ENCODE peak calls at places on chromosomes 13 and 19, in ten cellular contexts. X is NCI-H524 treated with DMSO at 0.1 percent for 48 hours; E is body of pancreas; R is Right ventricle myocardium superior; W is stimulated activated CD4-positive, alpha-beta T cell treated with anti-CD3 and anti-CD28 coated beads, Interleukin-1b, Interleukin-23, amount 100 ng/mL, for 24 hours; F is prostate gland; A is NCI-H146; C is natural killer cell; L is GM23338; G is heart left ventricle. B is an unnamed sample.

GRCh38 chr19:56066152-56067023 is 54.7 kb downstream of the ZNF787 start:
- DNase-seq in X (no peak), E (peak; percentile 80), R (peak; percentile 77), W (peak; percentile 50), F (peak; percentile 44), A (peak; percentile 74), C (peak; percentile 61), L (peak; percentile 82), G (peak; percentile 61), B (peak; percentile 71)

GRCh38 chr19:57269515-57270250 is 10.6 kb upstream of the ZNF460 start:
- DNase-seq in X (no peak), E (no peak), R (no peak), W (no peak), F (no peak), A (no peak), C (no peak), L (no peak), G (no peak), B (no peak)

GRCh38 chr19:39555883-39556282 is 15.9 kb upstream of the EID2 start:
- DNase-seq in X (no peak), E (no peak), R (no peak), W (no peak), F (no peak), A (no peak), C (no peak), L (no peak), G (no peak), B (no peak)

GRCh38 chr13:44734204-44734707 is 158.1 kb upstream of the TSC22D1 start:
- DNase-seq in X (peak; percentile 2), E (peak; percentile 58), R (peak; percentile 59), W (no peak), F (peak; percentile 85), A (no peak), C (no peak), L (no peak), G (peak; percentile 67), B (no peak)

GRCh38 chr13:100721885-100722512 is 47.4 kb upstream of the TMTC4 start:
- DNase-seq in X (no peak), E (peak; percentile 68), R (no peak), W (peak; percentile 39), F (peak; percentile 45), A (peak; percentile 61), C (peak; percentile 35), L (peak; percentile 80), G (no peak), B (peak; percentile 50)

GRCh38 chr19:7397687-7398086 is 49.0 kb downstream of the ARHGEF18 start:
- DNase-seq in X (no peak), E (no peak), R (no peak), W (no peak), F (no peak), A (no peak), C (no peak), L (no peak), G (no peak), B (no peak)

GRCh38 chr13:76048675-76049396 is 412.7 kb downstream of the LMO7 start:
- DNase-seq in X (no peak), E (no peak), R (no peak), W (no peak), F (no peak), A (peak; percentile 39), C (no peak), L (no peak), G (no peak), B (no peak)

GRCh38 chr13:98795220-98795619 is 42.7 kb upstream of the SLC15A1 start:
- DNase-seq in X (no peak), E (no peak), R (no peak), W (no peak), F (no peak), A (no peak), C (no peak), L (no peak), G (no peak), B (no peak)

GRCh38 chr13:110644892-110645521 is 29.7 kb downstream of the NAXD start:
- DNase-seq in X (peak; percentile 29), E (peak; percentile 70), R (peak; percentile 77), W (no peak), F (peak; percentile 35), A (no peak), C (no peak), L (peak; percentile 94), G (peak; percentile 70), B (peak; percentile 66)

GRCh38 chr13:34627499-34627898 is 314.6 kb upstream of the NBEA start:
- DNase-seq in X (no peak), E (no peak), R (no peak), W (no peak), F (no peak), A (peak; percentile 50), C (no peak), L (peak; percentile 29), G (no peak), B (no peak)

GRCh38 chr19:44609219-44609618 is 4.1 kb upstream of the IGSF23 start:
- DNase-seq in X (no peak), E (no peak), R (no peak), W (no peak), F (no peak), A (no peak), C (no peak), L (no peak), G (no peak), B (no peak)

GRCh38 chr19:41194157-41194552 is 1.1 kb downstream of the CYP2S1 start:
- DNase-seq in X (no peak), E (no peak), R (no peak), W (no peak), F (no peak), A (no peak), C (no peak), L (peak; percentile 56), G (no peak), B (no peak)

GRCh38 chr13:38844581-38844980 is 146.1 kb downstream of the STOML3 start:
- DNase-seq in X (no peak), E (no peak), R (no peak), W (no peak), F (no peak), A (no peak), C (no peak), L (no peak), G (no peak), B (no peak)

GRCh38 chr13:74194856-74195255 is 60.7 kb upstream of the KLF12 start:
- DNase-seq in X (no peak), E (no peak), R (no peak), W (no peak), F (no peak), A (no peak), C (no peak), L (no peak), G (no peak), B (no peak)

GRCh38 chr19:35704218-35704617 is at the start of gene ZBTB32:
- DNase-seq in X (no peak), E (no peak), R (no peak), W (no peak), F (no peak), A (no peak), C (no peak), L (peak; percentile 90), G (no peak), B (peak; percentile 30)

GRCh38 chr13:21637296-21637695 is 33.3 kb upstream of the MICU2 start:
- DNase-seq in X (no peak), E (peak; percentile 12), R (no peak), W (no peak), F (no peak), A (no peak), C (no peak), L (peak; percentile 10), G (no peak), B (peak; percentile 86)

GRCh38 chr13:38308736-38309135 is 40.9 kb upstream of the UFM1 start:
- DNase-seq in X (no peak), E (no peak), R (no peak), W (no peak), F (no peak), A (no peak), C (no peak), L (no peak), G (no peak), B (no peak)

GRCh38 chr19:54937926-54938325 is 9.4 kb downstream of the NLRP7 start:
- DNase-seq in X (no peak), E (no peak), R (no peak), W (no peak), F (no peak), A (no peak), C (no peak), L (no peak), G (no peak), B (peak; percentile 8)

GRCh38 chr13:75324413-75324940 is 157.5 kb downstream of the TBC1D4 start:
- DNase-seq in X (no peak), E (no peak), R (no peak), W (no peak), F (no peak), A (no peak), C (no peak), L (no peak), G (no peak), B (no peak)

GRCh38 chr13:54573186-54573585 is 1544.6 kb downstream of the OLFM4 start:
- DNase-seq in X (no peak), E (no peak), R (no peak), W (no peak), F (no peak), A (peak; percentile 1), C (no peak), L (peak; percentile 17), G (no peak), B (no peak)